ENCODE peak calls at places on chromosomes 7 and 10, in five cellular contexts. One of them, this sample, is unnamed.

GRCh38 chr7:17144313-17144712 is 154.1 kb upstream of the AHR start:
- DNase-seq in neural progenitor cell: no peak
- DNase-seq in fibroblast of lung: peak
- DNase-seq in psoas muscle: no peak
- DNase-seq in HCT116: no peak
- DNase-seq in this sample: no peak

GRCh38 chr7:151925446-151926335 is 30.6 kb upstream of the GALNTL5 start:
- DNase-seq in neural progenitor cell: no peak
- DNase-seq in fibroblast of lung: no peak
- DNase-seq in psoas muscle: peak
- DNase-seq in HCT116: no peak
- DNase-seq in this sample: no peak

GRCh38 chr7:26189000-26189539 is 11.5 kb downstream of the HNRNPA2B1 start:
- DNase-seq in neural progenitor cell: no peak
- DNase-seq in fibroblast of lung: no peak
- DNase-seq in psoas muscle: no peak
- DNase-seq in HCT116: no peak
- DNase-seq in this sample: no peak

GRCh38 chr7:134999136-134999535 is 12.8 kb downstream of the AGBL3 start:
- DNase-seq in neural progenitor cell: no peak
- DNase-seq in fibroblast of lung: no peak
- DNase-seq in psoas muscle: no peak
- DNase-seq in HCT116: no peak
- DNase-seq in this sample: no peak

GRCh38 chr10:11293332-11293731 is 275.7 kb downstream of the CELF2 start:
- DNase-seq in neural progenitor cell: no peak
- DNase-seq in fibroblast of lung: no peak
- DNase-seq in psoas muscle: no peak
- DNase-seq in HCT116: no peak
- DNase-seq in this sample: no peak

GRCh38 chr7:66883716-66884115 is 37.3 kb upstream of the TMEM248 start:
- DNase-seq in neural progenitor cell: no peak
- DNase-seq in fibroblast of lung: peak
- DNase-seq in psoas muscle: no peak
- DNase-seq in HCT116: no peak
- DNase-seq in this sample: no peak

GRCh38 chr7:24705481-24705954 is 51.7 kb downstream of the GSDME start:
- DNase-seq in neural progenitor cell: no peak
- DNase-seq in fibroblast of lung: no peak
- DNase-seq in psoas muscle: no peak
- DNase-seq in HCT116: no peak
- DNase-seq in this sample: no peak

GRCh38 chr7:27172388-27172774 is 1.7 kb downstream of the HOXA10 start:
- DNase-seq in neural progenitor cell: no peak
- DNase-seq in fibroblast of lung: no peak
- DNase-seq in psoas muscle: no peak
- DNase-seq in HCT116: no peak
- DNase-seq in this sample: peak

GRCh38 chr7:48090095-48090805 is 1.2 kb downstream of the UPP1 start:
- DNase-seq in neural progenitor cell: peak
- DNase-seq in fibroblast of lung: peak
- DNase-seq in psoas muscle: peak
- DNase-seq in HCT116: no peak
- DNase-seq in this sample: no peak
- H3K4me3 ChIP-seq in neural progenitor cell: peak
- H3K4me3 ChIP-seq in fibroblast of lung: peak
- H3K4me3 ChIP-seq in psoas muscle: peak
- H3K4me3 ChIP-seq in HCT116: peak
- H3K4me3 ChIP-seq in this sample: peak

GRCh38 chr7:91942312-91942711 is 1.6 kb downstream of the AKAP9 start:
- DNase-seq in neural progenitor cell: no peak
- DNase-seq in fibroblast of lung: no peak
- DNase-seq in psoas muscle: no peak
- DNase-seq in HCT116: no peak
- DNase-seq in this sample: no peak
- H3K4me3 ChIP-seq in neural progenitor cell: peak
- H3K4me3 ChIP-seq in fibroblast of lung: peak
- H3K4me3 ChIP-seq in psoas muscle: peak
- H3K4me3 ChIP-seq in HCT116: no peak
- H3K4me3 ChIP-seq in this sample: peak

GRCh38 chr10:125152646-125153368 is 7.6 kb downstream of the CTBP2 start:
- DNase-seq in neural progenitor cell: peak
- DNase-seq in fibroblast of lung: peak
- DNase-seq in psoas muscle: peak
- DNase-seq in HCT116: no peak
- DNase-seq in this sample: no peak
- H3K4me3 ChIP-seq in neural progenitor cell: peak
- H3K4me3 ChIP-seq in fibroblast of lung: peak
- H3K4me3 ChIP-seq in psoas muscle: peak
- H3K4me3 ChIP-seq in HCT116: peak
- H3K4me3 ChIP-seq in this sample: no peak

GRCh38 chr10:26472440-26472778 is 34.3 kb downstream of the APBB1IP start:
- DNase-seq in neural progenitor cell: no peak
- DNase-seq in fibroblast of lung: no peak
- DNase-seq in psoas muscle: no peak
- DNase-seq in HCT116: no peak
- DNase-seq in this sample: no peak

GRCh38 chr10:26475448-26475847 is 37.3 kb downstream of the APBB1IP start:
- DNase-seq in neural progenitor cell: no peak
- DNase-seq in fibroblast of lung: no peak
- DNase-seq in psoas muscle: no peak
- DNase-seq in HCT116: no peak
- DNase-seq in this sample: no peak

GRCh38 chr10:26478061-26478460 is 39.9 kb downstream of the APBB1IP start:
- DNase-seq in neural progenitor cell: no peak
- DNase-seq in fibroblast of lung: no peak
- DNase-seq in psoas muscle: no peak
- DNase-seq in HCT116: no peak
- DNase-seq in this sample: no peak

GRCh38 chr10:26468691-26469090 is 30.6 kb downstream of the APBB1IP start:
- DNase-seq in neural progenitor cell: no peak
- DNase-seq in fibroblast of lung: no peak
- DNase-seq in psoas muscle: no peak
- DNase-seq in HCT116: no peak
- DNase-seq in this sample: no peak

GRCh38 chr10:26474062-26474461 is 35.9 kb downstream of the APBB1IP start:
- DNase-seq in neural progenitor cell: no peak
- DNase-seq in fibroblast of lung: peak
- DNase-seq in psoas muscle: no peak
- DNase-seq in HCT116: no peak
- DNase-seq in this sample: no peak
- H3K4me3 ChIP-seq in neural progenitor cell: no peak
- H3K4me3 ChIP-seq in fibroblast of lung: no peak
- H3K4me3 ChIP-seq in psoas muscle: no peak
- H3K4me3 ChIP-seq in HCT116: no peak
- H3K4me3 ChIP-seq in this sample: no peak

GRCh38 chr10:13439313-13439712 is 89.5 kb downstream of the BEND7 start:
- DNase-seq in neural progenitor cell: no peak
- DNase-seq in fibroblast of lung: no peak
- DNase-seq in psoas muscle: no peak
- DNase-seq in HCT116: no peak
- DNase-seq in this sample: no peak
- H3K4me3 ChIP-seq in neural progenitor cell: peak
- H3K4me3 ChIP-seq in fibroblast of lung: no peak
- H3K4me3 ChIP-seq in psoas muscle: no peak
- H3K4me3 ChIP-seq in HCT116: no peak
- H3K4me3 ChIP-seq in this sample: no peak

GRCh38 chr10:77873558-77874380 is 52.8 kb downstream of the DLG5 start:
- DNase-seq in neural progenitor cell: no peak
- DNase-seq in fibroblast of lung: peak
- DNase-seq in psoas muscle: peak
- DNase-seq in HCT116: peak
- DNase-seq in this sample: no peak
- H3K4me3 ChIP-seq in neural progenitor cell: no peak
- H3K4me3 ChIP-seq in fibroblast of lung: no peak
- H3K4me3 ChIP-seq in psoas muscle: no peak
- H3K4me3 ChIP-seq in HCT116: peak
- H3K4me3 ChIP-seq in this sample: no peak

GRCh38 chr10:99523251-99523773 is 9.4 kb upstream of the NKX2-3 start:
- DNase-seq in neural progenitor cell: peak
- DNase-seq in fibroblast of lung: no peak
- DNase-seq in psoas muscle: no peak
- DNase-seq in HCT116: no peak
- DNase-seq in this sample: peak
- H3K4me3 ChIP-seq in neural progenitor cell: no peak
- H3K4me3 ChIP-seq in fibroblast of lung: no peak
- H3K4me3 ChIP-seq in psoas muscle: no peak
- H3K4me3 ChIP-seq in HCT116: no peak
- H3K4me3 ChIP-seq in this sample: no peak

GRCh38 chr10:16521311-16522016 is at the start of gene C1QL3:
- DNase-seq in neural progenitor cell: peak
- DNase-seq in fibroblast of lung: peak
- DNase-seq in psoas muscle: no peak
- DNase-seq in HCT116: no peak
- DNase-seq in this sample: no peak

GRCh38 chr10:16519908-16520861 is 1.5 kb downstream of the C1QL3 start:
- DNase-seq in neural progenitor cell: peak
- DNase-seq in fibroblast of lung: no peak
- DNase-seq in psoas muscle: no peak
- DNase-seq in HCT116: no peak
- DNase-seq in this sample: no peak

GRCh38 chr10:16519250-16519907 is 2.3 kb downstream of the C1QL3 start:
- DNase-seq in neural progenitor cell: peak
- DNase-seq in fibroblast of lung: no peak
- DNase-seq in psoas muscle: no peak
- DNase-seq in HCT116: no peak
- DNase-seq in this sample: no peak

GRCh38 chr10:16518822-16519221 is 2.9 kb downstream of the C1QL3 start:
- DNase-seq in neural progenitor cell: no peak
- DNase-seq in fibroblast of lung: no peak
- DNase-seq in psoas muscle: no peak
- DNase-seq in HCT116: no peak
- DNase-seq in this sample: no peak

DNA sequence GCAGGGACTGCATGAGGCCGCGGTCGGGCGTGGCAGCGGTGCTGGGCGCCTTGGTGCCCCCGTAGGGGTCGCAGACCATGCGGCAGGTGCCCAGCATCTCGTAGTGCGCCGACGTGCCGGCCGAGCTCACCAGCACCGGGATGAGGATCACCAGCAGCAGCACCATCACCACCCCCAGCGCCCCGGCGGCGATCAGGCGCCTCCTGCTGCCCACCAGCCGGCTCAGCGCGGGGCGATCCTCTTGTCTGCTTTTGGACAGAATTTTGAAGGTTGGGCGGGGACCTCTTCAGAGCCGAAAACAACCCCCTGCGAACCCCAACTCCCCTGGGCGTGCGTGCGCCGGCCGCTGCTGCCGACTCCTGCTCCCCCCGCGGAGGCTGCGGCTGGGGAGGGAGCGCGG is 779 bp downstream of the C1QL3 start:
- DNase-seq in neural progenitor cell: peak
- DNase-seq in fibroblast of lung: peak
- DNase-seq in psoas muscle: no peak
- DNase-seq in HCT116: no peak
- DNase-seq in this sample: no peak
- H3K4me3 ChIP-seq in neural progenitor cell: peak
- H3K4me3 ChIP-seq in fibroblast of lung: peak
- H3K4me3 ChIP-seq in psoas muscle: peak
- H3K4me3 ChIP-seq in HCT116: no peak
- H3K4me3 ChIP-seq in this sample: no peak

DNA sequence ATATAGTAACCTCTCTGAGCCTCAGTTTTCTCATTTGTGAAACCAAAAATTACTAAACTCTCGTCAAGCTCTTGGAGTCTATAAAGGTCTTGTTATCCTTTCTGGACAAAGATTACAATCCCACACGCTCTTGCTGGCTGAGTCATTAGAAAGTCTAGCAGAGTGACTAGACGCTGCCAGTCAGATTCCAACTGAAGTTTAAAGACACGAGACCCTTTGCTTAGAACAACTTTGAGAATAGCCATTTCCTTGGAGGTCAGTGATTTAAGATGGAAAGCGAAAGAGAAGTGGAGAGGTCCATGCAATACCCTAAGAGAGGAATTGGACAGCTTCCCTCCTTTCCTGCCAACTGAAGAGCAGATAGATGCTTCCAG is 119.5 kb downstream of the APBB1IP start:
- DNase-seq in neural progenitor cell: no peak
- DNase-seq in fibroblast of lung: peak
- DNase-seq in psoas muscle: no peak
- DNase-seq in HCT116: no peak
- DNase-seq in this sample: no peak
- H3K4me3 ChIP-seq in neural progenitor cell: no peak
- H3K4me3 ChIP-seq in fibroblast of lung: no peak
- H3K4me3 ChIP-seq in psoas muscle: no peak
- H3K4me3 ChIP-seq in HCT116: peak
- H3K4me3 ChIP-seq in this sample: no peak